ENCODE peak calls at places on chromosome 5, in six cellular contexts. I is head of caudate nucleus; O is iris pigment epithelial cell; R is HTR-8/SVneo; D is activated naive CD4-positive, alpha-beta T cell; J is RPMI7951. W is an unnamed sample.

GRCh38 chr5:179250561-179251225 is 94.6 kb downstream of the ADAMTS2 start:
- DNase-seq in J (no peak), I (no peak), O (no peak), D (no peak), R (no peak), W (no peak)

GRCh38 chr5:72633649-72634048 is 126.4 kb upstream of the ZNF366 start:
- DNase-seq in I (peak), R (peak), D (no peak), O (peak), J (peak), W (no peak)

GRCh38 chr5:124972703-124973102 is 226.3 kb upstream of the ZNF608 start:
- DNase-seq in J (no peak), R (no peak), I (no peak), O (no peak), D (no peak), W (no peak)

GRCh38 chr5:3386676-3387075 is 209.0 kb upstream of the IRX1 start:
- DNase-seq in R (no peak), I (no peak), O (no peak), D (no peak), J (no peak), W (no peak)

GRCh38 chr5:142722146-142722545 is 36.3 kb upstream of the FGF1 start:
- DNase-seq in J (no peak), I (no peak), D (no peak), O (peak), R (no peak), W (no peak)

GRCh38 chr5:14917719-14918118 is 46.1 kb upstream of the ANKH start:
- DNase-seq in D (no peak), J (peak), O (no peak), I (no peak), R (no peak), W (no peak)

GRCh38 chr5:17817946-17818345 is 183.7 kb downstream of the TAF11L14 start:
- DNase-seq in J (no peak), O (peak), I (no peak), R (no peak), D (no peak), W (no peak)

GRCh38 chr5:994821-995220 is 13.8 kb upstream of the NKD2 start:
- DNase-seq in I (no peak), D (no peak), O (no peak), R (no peak), J (no peak), W (no peak)

GRCh38 chr5:17154211-17154996 is 63.0 kb upstream of the BASP1 start:
- DNase-seq in J (peak), O (peak), R (no peak), D (no peak), I (no peak), W (peak)

GRCh38 chr5:5419291-5420210 is 2.9 kb upstream of the ICE1 start:
- DNase-seq in D (no peak), R (peak), O (peak), J (peak), I (no peak), W (peak)